ENCODE peak calls at places on chromosomes 13 and 19, in nine cellular contexts. One of them, this sample, is unnamed.

GRCh38 chr13:26529441-26529840 is 28.0 kb upstream of the WASF3 start:
- DNase-seq in progenitor cell of endocrine pancreas: peak; percentile 64
- DNase-seq in IMR-90: peak; percentile 74
- DNase-seq in H9: peak; percentile 67
- DNase-seq in AG04450: peak; percentile 26
- DNase-seq in PC-3: peak; percentile 60
- DNase-seq in dorsolateral prefrontal cortex: no peak
- DNase-seq in foreskin keratinocyte: no peak
- DNase-seq in type B pancreatic cell: peak; percentile 73
- DNase-seq in this sample: no peak

GRCh38 chr13:29362849-29363604 is 232.5 kb downstream of the SLC7A1 start:
- DNase-seq in progenitor cell of endocrine pancreas: peak; percentile 34
- DNase-seq in IMR-90: peak; percentile 44
- DNase-seq in H9: peak; percentile 81
- DNase-seq in AG04450: peak; percentile 4
- DNase-seq in PC-3: peak; percentile 69
- DNase-seq in dorsolateral prefrontal cortex: peak; percentile 63
- DNase-seq in foreskin keratinocyte: peak; percentile 17
- DNase-seq in type B pancreatic cell: no peak
- DNase-seq in this sample: no peak

GRCh38 chr13:48158915-48159314 is 64.0 kb upstream of the MED4 start:
- DNase-seq in progenitor cell of endocrine pancreas: no peak
- DNase-seq in IMR-90: no peak
- DNase-seq in H9: no peak
- DNase-seq in AG04450: no peak
- DNase-seq in PC-3: no peak
- DNase-seq in dorsolateral prefrontal cortex: no peak
- DNase-seq in foreskin keratinocyte: no peak
- DNase-seq in type B pancreatic cell: no peak
- DNase-seq in this sample: no peak

GRCh38 chr19:29761575-29762225 is 46.6 kb upstream of the C19orf12 start:
- DNase-seq in progenitor cell of endocrine pancreas: no peak
- DNase-seq in IMR-90: no peak
- DNase-seq in H9: no peak
- DNase-seq in AG04450: no peak
- DNase-seq in PC-3: no peak
- DNase-seq in dorsolateral prefrontal cortex: no peak
- DNase-seq in foreskin keratinocyte: no peak
- DNase-seq in type B pancreatic cell: no peak
- DNase-seq in this sample: no peak

GRCh38 chr13:107518292-107518691 is 697.0 kb downstream of the LIG4 start:
- DNase-seq in progenitor cell of endocrine pancreas: no peak
- DNase-seq in IMR-90: peak; percentile 48
- DNase-seq in H9: no peak
- DNase-seq in AG04450: no peak
- DNase-seq in PC-3: peak; percentile 31
- DNase-seq in dorsolateral prefrontal cortex: no peak
- DNase-seq in foreskin keratinocyte: no peak
- DNase-seq in type B pancreatic cell: no peak
- DNase-seq in this sample: no peak

GRCh38 chr19:13036366-13036976 is 41.2 kb downstream of the NFIX start:
- DNase-seq in progenitor cell of endocrine pancreas: no peak
- DNase-seq in IMR-90: peak; percentile 29
- DNase-seq in H9: no peak
- DNase-seq in AG04450: no peak
- DNase-seq in PC-3: peak; percentile 93
- DNase-seq in dorsolateral prefrontal cortex: no peak
- DNase-seq in foreskin keratinocyte: no peak
- DNase-seq in type B pancreatic cell: no peak
- DNase-seq in this sample: no peak

GRCh38 chr13:26614721-26615120 is 57.2 kb downstream of the WASF3 start:
- DNase-seq in progenitor cell of endocrine pancreas: no peak
- DNase-seq in IMR-90: no peak
- DNase-seq in H9: no peak
- DNase-seq in AG04450: no peak
- DNase-seq in PC-3: no peak
- DNase-seq in dorsolateral prefrontal cortex: no peak
- DNase-seq in foreskin keratinocyte: no peak
- DNase-seq in type B pancreatic cell: no peak
- DNase-seq in this sample: no peak

GRCh38 chr13:104008571-104009435 is 942.6 kb upstream of the SLC10A2 start:
- DNase-seq in progenitor cell of endocrine pancreas: no peak
- DNase-seq in IMR-90: peak; percentile 90
- DNase-seq in H9: no peak
- DNase-seq in AG04450: peak; percentile 55
- DNase-seq in PC-3: peak; percentile 66
- DNase-seq in dorsolateral prefrontal cortex: no peak
- DNase-seq in foreskin keratinocyte: no peak
- DNase-seq in type B pancreatic cell: no peak
- DNase-seq in this sample: no peak

GRCh38 chr13:112072531-112073244 is 5.7 kb downstream of the SOX1 start:
- DNase-seq in progenitor cell of endocrine pancreas: no peak
- DNase-seq in IMR-90: no peak
- DNase-seq in H9: peak; percentile 90
- DNase-seq in AG04450: no peak
- DNase-seq in PC-3: no peak
- DNase-seq in dorsolateral prefrontal cortex: no peak
- DNase-seq in foreskin keratinocyte: no peak
- DNase-seq in type B pancreatic cell: no peak
- DNase-seq in this sample: no peak

GRCh38 chr19:11152318-11153062 is 3.1 kb downstream of the SPC24 start:
- DNase-seq in progenitor cell of endocrine pancreas: no peak
- DNase-seq in IMR-90: peak; percentile 78
- DNase-seq in H9: no peak
- DNase-seq in AG04450: no peak
- DNase-seq in PC-3: peak; percentile 82
- DNase-seq in dorsolateral prefrontal cortex: no peak
- DNase-seq in foreskin keratinocyte: no peak
- DNase-seq in type B pancreatic cell: no peak
- DNase-seq in this sample: no peak

GRCh38 chr13:45219938-45220375 is 19.1 kb upstream of the KCTD4 start:
- DNase-seq in progenitor cell of endocrine pancreas: no peak
- DNase-seq in IMR-90: peak; percentile 44
- DNase-seq in H9: no peak
- DNase-seq in AG04450: no peak
- DNase-seq in PC-3: peak; percentile 93
- DNase-seq in dorsolateral prefrontal cortex: no peak
- DNase-seq in foreskin keratinocyte: peak; percentile 97
- DNase-seq in type B pancreatic cell: no peak
- DNase-seq in this sample: no peak

GRCh38 chr19:21586341-21587116 is 81.1 kb downstream of the ZNF429 start:
- DNase-seq in progenitor cell of endocrine pancreas: peak; percentile 17
- DNase-seq in IMR-90: no peak
- DNase-seq in H9: peak; percentile 34
- DNase-seq in AG04450: no peak
- DNase-seq in PC-3: no peak
- DNase-seq in dorsolateral prefrontal cortex: no peak
- DNase-seq in foreskin keratinocyte: no peak
- DNase-seq in type B pancreatic cell: no peak
- DNase-seq in this sample: no peak

GRCh38 chr13:38348890-38349289 is 761 bp upstream of the UFM1 start:
- DNase-seq in progenitor cell of endocrine pancreas: no peak
- DNase-seq in IMR-90: peak; percentile 40
- DNase-seq in H9: no peak
- DNase-seq in AG04450: no peak
- DNase-seq in PC-3: peak; percentile 30
- DNase-seq in dorsolateral prefrontal cortex: no peak
- DNase-seq in foreskin keratinocyte: peak; percentile 50
- DNase-seq in type B pancreatic cell: no peak
- DNase-seq in this sample: no peak

GRCh38 chr13:33172911-33173310 is 112.6 kb downstream of the STARD13 start:
- DNase-seq in progenitor cell of endocrine pancreas: no peak
- DNase-seq in IMR-90: no peak
- DNase-seq in H9: no peak
- DNase-seq in AG04450: no peak
- DNase-seq in PC-3: no peak
- DNase-seq in dorsolateral prefrontal cortex: no peak
- DNase-seq in foreskin keratinocyte: no peak
- DNase-seq in type B pancreatic cell: no peak
- DNase-seq in this sample: no peak

GRCh38 chr13:114000151-114001040 is 26.5 kb upstream of the C13orf46 start:
- DNase-seq in progenitor cell of endocrine pancreas: no peak
- DNase-seq in IMR-90: no peak
- DNase-seq in H9: no peak
- DNase-seq in AG04450: no peak
- DNase-seq in PC-3: no peak
- DNase-seq in dorsolateral prefrontal cortex: no peak
- DNase-seq in foreskin keratinocyte: no peak
- DNase-seq in type B pancreatic cell: no peak
- DNase-seq in this sample: no peak
- TF ChIP-seq CTCF in progenitor cell of endocrine pancreas: no peak
- TF ChIP-seq CTCF in IMR-90: no peak
- TF ChIP-seq CTCF in H9: no peak
- TF ChIP-seq CTCF in AG04450: no peak
- TF ChIP-seq CTCF in PC-3: no peak
- TF ChIP-seq CTCF in dorsolateral prefrontal cortex: no peak
- TF ChIP-seq CTCF in foreskin keratinocyte: no peak
- TF ChIP-seq CTCF in type B pancreatic cell: no peak
- TF ChIP-seq CTCF in this sample: no peak

GRCh38 chr19:6424939-6425731 is 524 bp upstream of the KHSRP start:
- DNase-seq in progenitor cell of endocrine pancreas: peak; percentile 98
- DNase-seq in IMR-90: peak; percentile 100
- DNase-seq in H9: peak; percentile 100
- DNase-seq in AG04450: peak; percentile 100
- DNase-seq in PC-3: peak; percentile 100
- DNase-seq in dorsolateral prefrontal cortex: peak; percentile 99
- DNase-seq in foreskin keratinocyte: peak; percentile 100
- DNase-seq in type B pancreatic cell: peak; percentile 98
- DNase-seq in this sample: peak; percentile 97

GRCh38 chr19:6425732-6426686 is 1.4 kb upstream of the KHSRP start:
- DNase-seq in progenitor cell of endocrine pancreas: no peak
- DNase-seq in IMR-90: no peak
- DNase-seq in H9: no peak
- DNase-seq in AG04450: no peak
- DNase-seq in PC-3: peak; percentile 19
- DNase-seq in dorsolateral prefrontal cortex: no peak
- DNase-seq in foreskin keratinocyte: no peak
- DNase-seq in type B pancreatic cell: no peak
- DNase-seq in this sample: no peak

GRCh38 chr19:6424190-6424938 is at the start of gene KHSRP:
- DNase-seq in progenitor cell of endocrine pancreas: no peak
- DNase-seq in IMR-90: no peak
- DNase-seq in H9: no peak
- DNase-seq in AG04450: no peak
- DNase-seq in PC-3: no peak
- DNase-seq in dorsolateral prefrontal cortex: no peak
- DNase-seq in foreskin keratinocyte: no peak
- DNase-seq in type B pancreatic cell: no peak
- DNase-seq in this sample: peak; percentile 33

GRCh38 chr19:6421075-6422014 is 3.3 kb downstream of the KHSRP start:
- DNase-seq in progenitor cell of endocrine pancreas: no peak
- DNase-seq in IMR-90: no peak
- DNase-seq in H9: no peak
- DNase-seq in AG04450: no peak
- DNase-seq in PC-3: no peak
- DNase-seq in dorsolateral prefrontal cortex: no peak
- DNase-seq in foreskin keratinocyte: no peak
- DNase-seq in type B pancreatic cell: no peak
- DNase-seq in this sample: no peak

DNA sequence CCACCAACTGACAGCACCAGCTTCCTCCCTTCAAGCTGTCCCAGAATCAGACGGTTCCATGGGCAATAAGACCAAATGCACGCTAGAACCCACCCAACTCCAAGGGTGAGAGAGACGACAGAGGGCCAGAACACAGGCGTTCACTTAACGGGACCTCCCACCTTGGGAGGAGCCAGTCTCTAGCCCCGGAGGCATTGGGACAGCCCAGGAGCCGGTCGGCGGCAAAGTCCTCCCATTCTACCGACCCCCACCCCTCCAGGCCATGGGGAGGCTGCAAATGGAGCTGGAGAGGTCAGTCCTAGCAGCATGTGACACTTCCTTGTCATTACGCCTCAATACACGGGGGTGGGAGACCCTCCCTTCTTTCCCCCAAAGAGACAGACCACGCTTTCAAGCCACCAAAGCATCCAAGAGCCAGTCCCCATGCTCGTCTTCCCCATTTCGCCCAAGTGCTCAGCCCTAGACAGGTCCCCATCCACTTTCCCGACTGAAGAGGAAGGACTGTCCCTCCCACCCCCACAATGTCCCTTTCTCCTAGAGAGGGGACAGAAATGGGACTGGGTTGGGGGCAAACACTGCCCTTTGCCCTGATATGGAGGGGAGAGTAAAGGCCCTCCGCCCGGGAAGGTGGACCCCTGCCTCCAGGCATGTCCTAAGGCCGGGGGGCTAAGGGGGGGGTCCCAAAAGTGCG is 967 bp downstream of the KHSRP start:
- DNase-seq in progenitor cell of endocrine pancreas: no peak
- DNase-seq in IMR-90: peak; percentile 42
- DNase-seq in H9: peak; percentile 75
- DNase-seq in AG04450: no peak
- DNase-seq in PC-3: peak; percentile 50
- DNase-seq in dorsolateral prefrontal cortex: no peak
- DNase-seq in foreskin keratinocyte: peak; percentile 8
- DNase-seq in type B pancreatic cell: no peak
- DNase-seq in this sample: peak; percentile 26
- TF ChIP-seq CTCF in progenitor cell of endocrine pancreas: no peak
- TF ChIP-seq CTCF in IMR-90: no peak
- TF ChIP-seq CTCF in H9: no peak
- TF ChIP-seq CTCF in AG04450: no peak
- TF ChIP-seq CTCF in PC-3: no peak
- TF ChIP-seq CTCF in dorsolateral prefrontal cortex: no peak
- TF ChIP-seq CTCF in foreskin keratinocyte: no peak
- TF ChIP-seq CTCF in type B pancreatic cell: no peak
- TF ChIP-seq CTCF in this sample: no peak

DNA sequence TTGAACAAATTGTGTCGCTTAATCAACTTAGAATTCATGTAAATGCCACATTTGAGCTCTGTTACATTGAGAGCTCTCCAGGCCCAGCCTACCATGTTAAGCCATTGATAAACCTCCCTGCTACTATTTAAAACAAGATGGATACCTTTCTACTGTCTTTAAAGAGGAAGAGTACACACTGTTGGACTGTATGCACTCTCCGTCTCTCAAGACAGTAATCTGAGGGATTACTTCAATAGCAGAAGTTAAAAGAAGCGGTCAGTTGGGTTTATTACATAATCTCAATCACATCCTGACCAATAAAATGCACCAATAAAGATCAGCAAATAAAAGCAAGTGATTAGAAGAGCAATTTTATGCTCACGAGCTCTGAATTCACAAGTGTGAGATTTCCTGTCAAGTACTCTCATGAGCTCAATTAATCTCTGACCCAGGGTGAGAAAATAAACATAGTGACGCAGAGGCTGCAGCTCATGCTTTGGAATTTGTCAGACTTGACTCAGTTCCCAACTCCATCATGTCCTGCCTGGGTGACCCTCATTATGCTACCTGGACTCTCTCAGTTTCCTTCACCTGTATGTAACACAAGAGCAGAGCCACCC is 12.3 kb downstream of the ABCC4 start:
- DNase-seq in progenitor cell of endocrine pancreas: no peak
- DNase-seq in IMR-90: no peak
- DNase-seq in H9: no peak
- DNase-seq in AG04450: no peak
- DNase-seq in PC-3: no peak
- DNase-seq in dorsolateral prefrontal cortex: no peak
- DNase-seq in foreskin keratinocyte: no peak
- DNase-seq in type B pancreatic cell: no peak
- DNase-seq in this sample: no peak
- TF ChIP-seq CTCF in progenitor cell of endocrine pancreas: no peak
- TF ChIP-seq CTCF in IMR-90: no peak
- TF ChIP-seq CTCF in H9: no peak
- TF ChIP-seq CTCF in AG04450: no peak
- TF ChIP-seq CTCF in PC-3: no peak
- TF ChIP-seq CTCF in dorsolateral prefrontal cortex: no peak
- TF ChIP-seq CTCF in foreskin keratinocyte: no peak
- TF ChIP-seq CTCF in type B pancreatic cell: no peak
- TF ChIP-seq CTCF in this sample: no peak

GRCh38 chr13:113448545-113448884 is 4.8 kb downstream of the ADPRHL1 start:
- DNase-seq in progenitor cell of endocrine pancreas: no peak
- DNase-seq in IMR-90: no peak
- DNase-seq in H9: peak; percentile 31
- DNase-seq in AG04450: no peak
- DNase-seq in PC-3: peak; percentile 23
- DNase-seq in dorsolateral prefrontal cortex: no peak
- DNase-seq in foreskin keratinocyte: no peak
- DNase-seq in type B pancreatic cell: no peak
- DNase-seq in this sample: no peak
- TF ChIP-seq CTCF in progenitor cell of endocrine pancreas: no peak
- TF ChIP-seq CTCF in IMR-90: no peak
- TF ChIP-seq CTCF in H9: no peak
- TF ChIP-seq CTCF in AG04450: no peak
- TF ChIP-seq CTCF in PC-3: no peak
- TF ChIP-seq CTCF in dorsolateral prefrontal cortex: no peak
- TF ChIP-seq CTCF in foreskin keratinocyte: no peak
- TF ChIP-seq CTCF in type B pancreatic cell: no peak
- TF ChIP-seq CTCF in this sample: no peak